ENCODE peak calls at places on chromosome 15, in ten cellular contexts. One of them, this sample, is unnamed.

GRCh38 chr15:49881866-49882265 is 237.2 kb downstream of the ATP8B4 start:
- DNase-seq in CD8-positive, alpha-beta T cell: no peak
- DNase-seq in HEK293T: no peak
- DNase-seq in NCI-H510A: no peak
- DNase-seq in activated T-cell treated with anti-CD3 and anti-CD28 coated beads for 1 hour: no peak
- DNase-seq in C1 segment of cervical spinal cord: no peak
- DNase-seq in substantia nigra: no peak
- DNase-seq in mesothelial cell of epicardium: no peak
- DNase-seq in HTR-8/SVneo: no peak
- DNase-seq in activated B cell treated with CpG ODN at 0.5 μM for 24 hours: no peak
- DNase-seq in this sample: no peak

GRCh38 chr15:101612676-101613075 is 39.5 kb downstream of the TM2D3 start:
- DNase-seq in CD8-positive, alpha-beta T cell: no peak
- DNase-seq in HEK293T: no peak
- DNase-seq in NCI-H510A: no peak
- DNase-seq in activated T-cell treated with anti-CD3 and anti-CD28 coated beads for 1 hour: no peak
- DNase-seq in C1 segment of cervical spinal cord: no peak
- DNase-seq in substantia nigra: no peak
- DNase-seq in mesothelial cell of epicardium: no peak
- DNase-seq in HTR-8/SVneo: no peak
- DNase-seq in activated B cell treated with CpG ODN at 0.5 μM for 24 hours: no peak
- DNase-seq in this sample: no peak

GRCh38 chr15:63979227-63979793 is 67.0 kb downstream of the DAPK2 start:
- DNase-seq in CD8-positive, alpha-beta T cell: no peak
- DNase-seq in HEK293T: no peak
- DNase-seq in NCI-H510A: no peak
- DNase-seq in activated T-cell treated with anti-CD3 and anti-CD28 coated beads for 1 hour: no peak
- DNase-seq in C1 segment of cervical spinal cord: no peak
- DNase-seq in substantia nigra: no peak
- DNase-seq in mesothelial cell of epicardium: no peak
- DNase-seq in HTR-8/SVneo: no peak
- DNase-seq in activated B cell treated with CpG ODN at 0.5 μM for 24 hours: no peak
- DNase-seq in this sample: no peak

GRCh38 chr15:39874890-39875549 is 45.0 kb downstream of the GPR176 start:
- DNase-seq in CD8-positive, alpha-beta T cell: no peak
- DNase-seq in HEK293T: peak
- DNase-seq in NCI-H510A: no peak
- DNase-seq in activated T-cell treated with anti-CD3 and anti-CD28 coated beads for 1 hour: no peak
- DNase-seq in C1 segment of cervical spinal cord: no peak
- DNase-seq in substantia nigra: no peak
- DNase-seq in mesothelial cell of epicardium: no peak
- DNase-seq in HTR-8/SVneo: peak
- DNase-seq in activated B cell treated with CpG ODN at 0.5 μM for 24 hours: no peak
- DNase-seq in this sample: peak

GRCh38 chr15:48062476-48062875 is 58.3 kb upstream of the SLC24A5 start:
- DNase-seq in CD8-positive, alpha-beta T cell: no peak
- DNase-seq in HEK293T: peak
- DNase-seq in NCI-H510A: no peak
- DNase-seq in activated T-cell treated with anti-CD3 and anti-CD28 coated beads for 1 hour: no peak
- DNase-seq in C1 segment of cervical spinal cord: no peak
- DNase-seq in substantia nigra: no peak
- DNase-seq in mesothelial cell of epicardium: no peak
- DNase-seq in HTR-8/SVneo: peak
- DNase-seq in activated B cell treated with CpG ODN at 0.5 μM for 24 hours: no peak
- DNase-seq in this sample: no peak

GRCh38 chr15:68510558-68510957 is 68.2 kb upstream of the CORO2B start:
- DNase-seq in CD8-positive, alpha-beta T cell: no peak
- DNase-seq in HEK293T: no peak
- DNase-seq in NCI-H510A: no peak
- DNase-seq in activated T-cell treated with anti-CD3 and anti-CD28 coated beads for 1 hour: no peak
- DNase-seq in C1 segment of cervical spinal cord: no peak
- DNase-seq in substantia nigra: no peak
- DNase-seq in mesothelial cell of epicardium: no peak
- DNase-seq in HTR-8/SVneo: no peak
- DNase-seq in activated B cell treated with CpG ODN at 0.5 μM for 24 hours: no peak
- DNase-seq in this sample: no peak

GRCh38 chr15:57237282-57237642 is 139.0 kb upstream of the CGNL1 start:
- DNase-seq in CD8-positive, alpha-beta T cell: no peak
- DNase-seq in HEK293T: no peak
- DNase-seq in NCI-H510A: no peak
- DNase-seq in activated T-cell treated with anti-CD3 and anti-CD28 coated beads for 1 hour: no peak
- DNase-seq in C1 segment of cervical spinal cord: no peak
- DNase-seq in substantia nigra: no peak
- DNase-seq in mesothelial cell of epicardium: no peak
- DNase-seq in HTR-8/SVneo: no peak
- DNase-seq in activated B cell treated with CpG ODN at 0.5 μM for 24 hours: no peak
- DNase-seq in this sample: no peak

GRCh38 chr15:36878745-36879262 is 221.5 kb downstream of the MEIS2 start:
- DNase-seq in CD8-positive, alpha-beta T cell: no peak
- DNase-seq in HEK293T: no peak
- DNase-seq in NCI-H510A: no peak
- DNase-seq in activated T-cell treated with anti-CD3 and anti-CD28 coated beads for 1 hour: no peak
- DNase-seq in C1 segment of cervical spinal cord: no peak
- DNase-seq in substantia nigra: no peak
- DNase-seq in mesothelial cell of epicardium: no peak
- DNase-seq in HTR-8/SVneo: no peak
- DNase-seq in activated B cell treated with CpG ODN at 0.5 μM for 24 hours: no peak
- DNase-seq in this sample: no peak

GRCh38 chr15:39179980-39180379 is 400.9 kb upstream of the THBS1 start:
- DNase-seq in CD8-positive, alpha-beta T cell: no peak
- DNase-seq in HEK293T: no peak
- DNase-seq in NCI-H510A: no peak
- DNase-seq in activated T-cell treated with anti-CD3 and anti-CD28 coated beads for 1 hour: no peak
- DNase-seq in C1 segment of cervical spinal cord: no peak
- DNase-seq in substantia nigra: no peak
- DNase-seq in mesothelial cell of epicardium: no peak
- DNase-seq in HTR-8/SVneo: no peak
- DNase-seq in activated B cell treated with CpG ODN at 0.5 μM for 24 hours: no peak
- DNase-seq in this sample: no peak

GRCh38 chr15:25849431-25849921 is 13.7 kb downstream of the ATP10A start:
- DNase-seq in CD8-positive, alpha-beta T cell: no peak
- DNase-seq in HEK293T: no peak
- DNase-seq in NCI-H510A: no peak
- DNase-seq in activated T-cell treated with anti-CD3 and anti-CD28 coated beads for 1 hour: no peak
- DNase-seq in C1 segment of cervical spinal cord: no peak
- DNase-seq in substantia nigra: no peak
- DNase-seq in mesothelial cell of epicardium: no peak
- DNase-seq in HTR-8/SVneo: no peak
- DNase-seq in activated B cell treated with CpG ODN at 0.5 μM for 24 hours: no peak
- DNase-seq in this sample: peak

GRCh38 chr15:79094611-79095021 is 4.0 kb upstream of the RASGRF1 start:
- DNase-seq in CD8-positive, alpha-beta T cell: no peak
- DNase-seq in HEK293T: no peak
- DNase-seq in NCI-H510A: no peak
- DNase-seq in activated T-cell treated with anti-CD3 and anti-CD28 coated beads for 1 hour: no peak
- DNase-seq in C1 segment of cervical spinal cord: no peak
- DNase-seq in substantia nigra: no peak
- DNase-seq in mesothelial cell of epicardium: peak
- DNase-seq in HTR-8/SVneo: no peak
- DNase-seq in activated B cell treated with CpG ODN at 0.5 μM for 24 hours: no peak
- DNase-seq in this sample: no peak

GRCh38 chr15:37740623-37741141 is 193.8 kb upstream of the TMCO5A start:
- DNase-seq in CD8-positive, alpha-beta T cell: no peak
- DNase-seq in HEK293T: no peak
- DNase-seq in NCI-H510A: no peak
- DNase-seq in activated T-cell treated with anti-CD3 and anti-CD28 coated beads for 1 hour: no peak
- DNase-seq in C1 segment of cervical spinal cord: no peak
- DNase-seq in substantia nigra: no peak
- DNase-seq in mesothelial cell of epicardium: no peak
- DNase-seq in HTR-8/SVneo: no peak
- DNase-seq in activated B cell treated with CpG ODN at 0.5 μM for 24 hours: no peak
- DNase-seq in this sample: no peak

GRCh38 chr15:83322061-83322460 is 37.6 kb upstream of the BNC1 start:
- DNase-seq in CD8-positive, alpha-beta T cell: no peak
- DNase-seq in HEK293T: no peak
- DNase-seq in NCI-H510A: no peak
- DNase-seq in activated T-cell treated with anti-CD3 and anti-CD28 coated beads for 1 hour: no peak
- DNase-seq in C1 segment of cervical spinal cord: no peak
- DNase-seq in substantia nigra: no peak
- DNase-seq in mesothelial cell of epicardium: no peak
- DNase-seq in HTR-8/SVneo: no peak
- DNase-seq in activated B cell treated with CpG ODN at 0.5 μM for 24 hours: no peak
- DNase-seq in this sample: no peak

GRCh38 chr15:62482715-62483429 is 317.8 kb upstream of the C2CD4B start:
- DNase-seq in CD8-positive, alpha-beta T cell: no peak
- DNase-seq in HEK293T: peak
- DNase-seq in NCI-H510A: no peak
- DNase-seq in activated T-cell treated with anti-CD3 and anti-CD28 coated beads for 1 hour: no peak
- DNase-seq in C1 segment of cervical spinal cord: no peak
- DNase-seq in substantia nigra: no peak
- DNase-seq in mesothelial cell of epicardium: no peak
- DNase-seq in HTR-8/SVneo: peak
- DNase-seq in activated B cell treated with CpG ODN at 0.5 μM for 24 hours: peak
- DNase-seq in this sample: peak

GRCh38 chr15:66809664-66810063 is 107.6 kb downstream of the SMAD6 start:
- DNase-seq in CD8-positive, alpha-beta T cell: no peak
- DNase-seq in HEK293T: no peak
- DNase-seq in NCI-H510A: no peak
- DNase-seq in activated T-cell treated with anti-CD3 and anti-CD28 coated beads for 1 hour: no peak
- DNase-seq in C1 segment of cervical spinal cord: no peak
- DNase-seq in substantia nigra: no peak
- DNase-seq in mesothelial cell of epicardium: no peak
- DNase-seq in HTR-8/SVneo: no peak
- DNase-seq in activated B cell treated with CpG ODN at 0.5 μM for 24 hours: no peak
- DNase-seq in this sample: no peak

This sample was measured in A549.